ENCODE peak calls at places on chromosomes 2 and 18, in six cellular contexts. B is putamen, Z is NCI-H2081, X is amniotic stem cell, G is fibroblast of pulmonary artery, V is T1000. L is an unnamed sample.

GRCh38 chr2:102185347-102185746 is 1.5 kb upstream of the IL1RL2 start:
- DNase-seq in B (no peak), Z (no peak), X (no peak), G (peak; percentile 77), V (no peak), L (no peak)

GRCh38 chr2:99488587-99488998 is 1.2 kb downstream of the REV1 start:
- DNase-seq in B (no peak), Z (no peak), X (no peak), G (peak; percentile 42), V (no peak), L (no peak)

GRCh38 chr2:163401481-163401880 is 334.3 kb downstream of the FIGN start:
- DNase-seq in B (no peak), Z (no peak), X (no peak), G (peak; percentile 67), V (peak; percentile 12), L (no peak)

GRCh38 chr2:159133795-159134194 is 152.7 kb downstream of the WDSUB1 start:
- DNase-seq in B (no peak), Z (no peak), X (no peak), G (peak; percentile 66), V (no peak), L (no peak)

GRCh38 chr18:36808681-36809080 is 20.1 kb downstream of the TPGS2 start:
- DNase-seq in B (no peak), Z (no peak), X (peak; percentile 8), G (peak; percentile 54), V (no peak), L (no peak)

GRCh38 chr2:240346015-240346752 is 89.3 kb upstream of the GPC1 start:
- DNase-seq in B (no peak), Z (no peak), X (no peak), G (no peak), V (no peak), L (no peak)

GRCh38 chr2:188765522-188765921 is 208.7 kb upstream of the COL3A1 start:
- DNase-seq in B (no peak), Z (no peak), X (peak; percentile 5), G (peak; percentile 67), V (no peak), L (no peak)

GRCh38 chr2:238097988-238098853 is 1.9 kb upstream of the ESPNL start:
- DNase-seq in B (no peak), Z (no peak), X (no peak), G (peak; percentile 19), V (peak; percentile 17), L (no peak)

GRCh38 chr18:3248670-3249359 is 1.2 kb downstream of the MYL12A start:
- DNase-seq in B (no peak), Z (no peak), X (no peak), G (peak; percentile 70), V (no peak), L (no peak)

GRCh38 chr2:222136106-222136630 is 162.6 kb downstream of the PAX3 start:
- DNase-seq in B (no peak), Z (no peak), X (no peak), G (no peak), V (no peak), L (no peak)

GRCh38 chr2:95351080-95351915 is 51.2 kb upstream of the FAHD2A start:
- DNase-seq in B (no peak), Z (no peak), X (no peak), G (no peak), V (no peak), L (no peak)

GRCh38 chr2:71943238-71944182 is 204.2 kb downstream of the CYP26B1 start:
- DNase-seq in B (no peak), Z (no peak), X (no peak), G (no peak), V (no peak), L (no peak)

GRCh38 chr2:207072579-207072978 is 93.2 kb downstream of the KLF7 start:
- DNase-seq in B (no peak), Z (no peak), X (no peak), G (no peak), V (no peak), L (no peak)

GRCh38 chr18:27585602-27586173 is 400.6 kb upstream of the CHST9 start:
- DNase-seq in B (no peak), Z (no peak), X (no peak), G (no peak), V (no peak), L (no peak)

GRCh38 chr2:163345795-163346573 is 389.8 kb downstream of the FIGN start:
- DNase-seq in B (peak; percentile 75), Z (peak; percentile 79), X (peak; percentile 20), G (peak; percentile 69), V (no peak), L (no peak)

GRCh38 chr2:100208375-100208774 is 66.0 kb upstream of the AFF3 start:
- DNase-seq in B (no peak), Z (no peak), X (no peak), G (no peak), V (no peak), L (no peak)

GRCh38 chr2:235896061-235896460 is 272.1 kb downstream of the GBX2 start:
- DNase-seq in B (no peak), Z (no peak), X (no peak), G (peak; percentile 3), V (no peak), L (no peak)

GRCh38 chr18:76306685-76307292 is 188.3 kb downstream of the ZNF516 start:
- DNase-seq in B (no peak), Z (no peak), X (no peak), G (no peak), V (no peak), L (no peak)

GRCh38 chr2:8120979-8121825 is 560.7 kb upstream of the ID2 start:
- DNase-seq in B (no peak), Z (no peak), X (no peak), G (peak; percentile 52), V (no peak), L (no peak)

GRCh38 chr2:26730950-26731349 is 33.1 kb upstream of the SLC35F6 start:
- DNase-seq in B (no peak), Z (no peak), X (no peak), G (no peak), V (no peak), L (no peak)

GRCh38 chr2:237591379-237591881 is 896 bp upstream of the RAB17 start:
- DNase-seq in B (peak; percentile 30), Z (no peak), X (no peak), G (peak; percentile 59), V (no peak), L (no peak)

GRCh38 chr2:241701405-241702154 is at the start of gene ING5:
- DNase-seq in B (peak; percentile 90), Z (peak; percentile 91), X (peak; percentile 79), G (peak; percentile 91), V (peak; percentile 88), L (peak; percentile 94)

GRCh38 chr2:31312898-31313297 is 78.9 kb downstream of the EHD3 start:
- DNase-seq in B (no peak), Z (no peak), X (peak; percentile 21), G (no peak), V (no peak), L (no peak)

GRCh38 chr2:31541853-31542252 is 38.9 kb downstream of the SRD5A2 start:
- DNase-seq in B (no peak), Z (no peak), X (no peak), G (no peak), V (no peak), L (no peak)

GRCh38 chr2:165074323-165074722 is 119.0 kb upstream of the SLC38A11 start:
- DNase-seq in B (no peak), Z (no peak), X (no peak), G (no peak), V (no peak), L (no peak)

GRCh38 chr18:11108956-11109355 is 40.4 kb downstream of the PIEZO2 start:
- DNase-seq in B (no peak), Z (no peak), X (no peak), G (no peak), V (no peak), L (no peak)

GRCh38 chr2:160419776-160420521 is 73.7 kb downstream of the RBMS1 start:
- DNase-seq in B (no peak), Z (no peak), X (no peak), G (peak; percentile 83), V (no peak), L (no peak)

GRCh38 chr2:156955701-156956100 is 301.8 kb upstream of the GALNT5 start:
- DNase-seq in B (no peak), Z (no peak), X (no peak), G (no peak), V (no peak), L (no peak)

GRCh38 chr2:8303322-8303832 is 378.5 kb upstream of the ID2 start:
- DNase-seq in B (peak; percentile 48), Z (no peak), X (no peak), G (no peak), V (no peak), L (peak; percentile 47)

GRCh38 chr2:223944166-223944703 is 900 bp downstream of the WDFY1 start:
- DNase-seq in B (no peak), Z (no peak), X (no peak), G (no peak), V (no peak), L (peak; percentile 12)

GRCh38 chr2:162734866-162735265 is 103.7 kb downstream of the KCNH7 start:
- DNase-seq in B (no peak), Z (no peak), X (no peak), G (no peak), V (no peak), L (no peak)

GRCh38 chr18:24055878-24056277 is 41.3 kb downstream of the TTC39C start:
- DNase-seq in B (no peak), Z (peak; percentile 20), X (no peak), G (no peak), V (no peak), L (no peak)

GRCh38 chr2:128347701-128348504 is 29.2 kb upstream of the HS6ST1 start:
- DNase-seq in B (peak; percentile 59), Z (peak; percentile 41), X (no peak), G (peak; percentile 89), V (peak; percentile 53), L (peak; percentile 56)

GRCh38 chr2:120729410-120730052 is 6.1 kb upstream of the GLI2 start:
- DNase-seq in B (no peak), Z (no peak), X (peak; percentile 49), G (peak; percentile 93), V (no peak), L (no peak)

GRCh38 chr2:203584784-203585183 is 49.7 kb upstream of the RAPH1 start:
- DNase-seq in B (no peak), Z (no peak), X (no peak), G (no peak), V (no peak), L (no peak)

GRCh38 chr2:70941701-70942100 is 6.0 kb downstream of the ATP6V1B1 start:
- DNase-seq in B (no peak), Z (no peak), X (no peak), G (no peak), V (no peak), L (no peak)

L was measured in substantia nigra.